ENCODE peak calls at places on chromosomes 16 and 17, in four cellular contexts. One of them, this sample, is unnamed.

GRCh38 chr17:73340093-73340596 is 28.3 kb upstream of the CDC42EP4 start:
- DNase-seq in astrocyte of the spinal cord: peak; percentile 86
- DNase-seq in dorsolateral prefrontal cortex: no peak
- DNase-seq in RWPE1: peak; percentile 98
- DNase-seq in this sample: no peak

GRCh38 chr16:10744370-10745030 is 858 bp downstream of the NUBP1 start:
- DNase-seq in astrocyte of the spinal cord: peak; percentile 78
- DNase-seq in dorsolateral prefrontal cortex: no peak
- DNase-seq in RWPE1: no peak
- DNase-seq in this sample: no peak

GRCh38 chr17:4142107-4142900 is 526 bp downstream of the ZZEF1 start:
- DNase-seq in astrocyte of the spinal cord: peak; percentile 25
- DNase-seq in dorsolateral prefrontal cortex: no peak
- DNase-seq in RWPE1: peak; percentile 37
- DNase-seq in this sample: peak; percentile 62

GRCh38 chr16:65070831-65071230 is 51.0 kb downstream of the CDH11 start:
- DNase-seq in astrocyte of the spinal cord: peak; percentile 97
- DNase-seq in dorsolateral prefrontal cortex: peak; percentile 79
- DNase-seq in RWPE1: peak; percentile 75
- DNase-seq in this sample: no peak

GRCh38 chr17:50684612-50685333 is 22.9 kb downstream of the ANKRD40 start:
- DNase-seq in astrocyte of the spinal cord: no peak
- DNase-seq in dorsolateral prefrontal cortex: peak; percentile 11
- DNase-seq in RWPE1: no peak
- DNase-seq in this sample: no peak

GRCh38 chr17:76983431-76983830 is 115.2 kb downstream of the MGAT5B start:
- DNase-seq in astrocyte of the spinal cord: no peak
- DNase-seq in dorsolateral prefrontal cortex: no peak
- DNase-seq in RWPE1: no peak
- DNase-seq in this sample: no peak

GRCh38 chr16:49471038-49471727 is 97.6 kb downstream of the C16orf78 start:
- DNase-seq in astrocyte of the spinal cord: no peak
- DNase-seq in dorsolateral prefrontal cortex: no peak
- DNase-seq in RWPE1: no peak
- DNase-seq in this sample: peak; percentile 20

GRCh38 chr16:50521246-50521900 is 26.8 kb upstream of the NKD1 start:
- DNase-seq in astrocyte of the spinal cord: no peak
- DNase-seq in dorsolateral prefrontal cortex: no peak
- DNase-seq in RWPE1: no peak
- DNase-seq in this sample: no peak

GRCh38 chr16:12661656-12662172 is 142.0 kb downstream of the CPPED1 start:
- DNase-seq in astrocyte of the spinal cord: peak; percentile 43
- DNase-seq in dorsolateral prefrontal cortex: no peak
- DNase-seq in RWPE1: peak; percentile 20
- DNase-seq in this sample: peak; percentile 74

GRCh38 chr17:74491645-74492044 is 25.2 kb downstream of the CD300A start:
- DNase-seq in astrocyte of the spinal cord: no peak
- DNase-seq in dorsolateral prefrontal cortex: no peak
- DNase-seq in RWPE1: no peak
- DNase-seq in this sample: no peak

GRCh38 chr17:64145460-64145750 is 15.5 kb upstream of the ERN1 start:
- DNase-seq in astrocyte of the spinal cord: no peak
- DNase-seq in dorsolateral prefrontal cortex: no peak
- DNase-seq in RWPE1: no peak
- DNase-seq in this sample: no peak
- TF ChIP-seq CTCF in astrocyte of the spinal cord: peak; percentile 9
- TF ChIP-seq CTCF in dorsolateral prefrontal cortex: no peak
- TF ChIP-seq CTCF in RWPE1: no peak
- TF ChIP-seq CTCF in this sample: no peak

GRCh38 chr17:37506678-37507077 is 17.0 kb downstream of the DUSP14 start:
- DNase-seq in astrocyte of the spinal cord: no peak
- DNase-seq in dorsolateral prefrontal cortex: peak; percentile 66
- DNase-seq in RWPE1: peak; percentile 29
- DNase-seq in this sample: no peak
- TF ChIP-seq CTCF in astrocyte of the spinal cord: peak; percentile 72
- TF ChIP-seq CTCF in dorsolateral prefrontal cortex: peak; percentile 52
- TF ChIP-seq CTCF in RWPE1: peak; percentile 39
- TF ChIP-seq CTCF in this sample: peak; percentile 33

DNA sequence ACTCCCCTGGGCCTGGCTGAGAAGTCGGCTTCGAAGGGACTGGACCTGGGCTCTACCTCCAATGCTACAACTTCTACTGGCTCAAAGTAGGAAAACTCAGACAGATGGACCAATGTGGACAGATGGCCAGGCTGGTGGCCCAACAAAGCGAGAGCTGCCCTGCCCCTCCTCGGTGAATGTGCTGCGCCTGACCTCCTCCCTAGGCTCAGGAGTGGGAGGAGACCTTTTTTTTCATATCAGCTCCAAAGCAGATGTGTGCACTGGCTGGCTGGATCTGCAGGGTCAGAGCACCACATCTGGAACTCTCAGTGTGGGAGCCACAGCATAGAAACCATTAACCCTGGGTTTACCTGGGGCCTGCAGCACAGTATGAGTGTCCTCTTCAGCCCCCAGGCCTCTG is 20.8 kb downstream of the ATP6V0D1 start:
- DNase-seq in astrocyte of the spinal cord: no peak
- DNase-seq in dorsolateral prefrontal cortex: no peak
- DNase-seq in RWPE1: no peak
- DNase-seq in this sample: no peak
- TF ChIP-seq CTCF in astrocyte of the spinal cord: no peak
- TF ChIP-seq CTCF in dorsolateral prefrontal cortex: no peak
- TF ChIP-seq CTCF in RWPE1: no peak
- TF ChIP-seq CTCF in this sample: no peak

DNA sequence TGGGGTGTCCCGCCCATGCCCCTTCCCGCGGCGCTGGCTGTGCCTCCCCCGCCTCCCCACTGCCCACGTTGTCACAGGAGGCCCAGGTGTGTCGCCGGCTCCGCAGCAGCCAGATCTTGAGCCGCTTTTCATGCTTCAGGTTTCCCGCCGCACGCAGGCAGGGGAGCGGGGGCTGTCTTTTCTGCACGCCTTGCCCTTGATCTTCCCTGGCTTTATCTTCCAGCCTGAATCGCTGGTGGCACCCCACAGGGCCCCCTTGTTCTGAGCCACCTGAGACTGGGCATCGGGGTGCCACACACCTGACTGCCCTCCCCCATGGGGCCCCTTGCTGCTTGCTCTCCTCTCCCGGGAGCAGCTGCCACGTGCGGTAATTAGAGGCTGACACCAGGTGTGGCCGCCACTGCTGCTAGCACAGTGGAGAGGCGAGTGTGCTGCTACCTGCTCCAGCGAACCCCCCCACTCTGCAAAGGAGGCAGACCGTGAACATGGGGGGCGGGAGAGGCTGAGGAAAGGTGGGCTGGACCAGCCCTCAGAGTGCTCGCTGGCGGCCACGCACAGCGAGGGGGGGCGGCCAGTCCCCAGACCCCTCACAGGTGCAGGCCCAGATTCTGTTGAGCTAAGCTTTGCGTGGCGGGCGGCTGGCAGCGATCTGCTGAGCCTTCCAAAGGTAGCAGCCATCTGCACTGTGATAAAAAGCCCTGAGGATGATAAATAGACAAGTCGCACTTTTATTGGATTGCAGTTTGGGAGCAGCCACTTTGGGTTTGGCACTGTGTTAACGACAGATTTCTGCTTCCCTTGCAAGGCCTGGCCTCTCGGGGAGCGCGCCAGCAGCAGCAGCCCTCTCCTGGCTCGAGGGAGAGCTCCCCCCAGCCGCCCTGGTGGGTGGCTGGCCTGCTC is 168.0 kb upstream of the GSE1 start:
- DNase-seq in astrocyte of the spinal cord: no peak
- DNase-seq in dorsolateral prefrontal cortex: peak; percentile 62
- DNase-seq in RWPE1: no peak
- DNase-seq in this sample: no peak
- TF ChIP-seq CTCF in astrocyte of the spinal cord: no peak
- TF ChIP-seq CTCF in dorsolateral prefrontal cortex: no peak
- TF ChIP-seq CTCF in RWPE1: no peak
- TF ChIP-seq CTCF in this sample: no peak

DNA sequence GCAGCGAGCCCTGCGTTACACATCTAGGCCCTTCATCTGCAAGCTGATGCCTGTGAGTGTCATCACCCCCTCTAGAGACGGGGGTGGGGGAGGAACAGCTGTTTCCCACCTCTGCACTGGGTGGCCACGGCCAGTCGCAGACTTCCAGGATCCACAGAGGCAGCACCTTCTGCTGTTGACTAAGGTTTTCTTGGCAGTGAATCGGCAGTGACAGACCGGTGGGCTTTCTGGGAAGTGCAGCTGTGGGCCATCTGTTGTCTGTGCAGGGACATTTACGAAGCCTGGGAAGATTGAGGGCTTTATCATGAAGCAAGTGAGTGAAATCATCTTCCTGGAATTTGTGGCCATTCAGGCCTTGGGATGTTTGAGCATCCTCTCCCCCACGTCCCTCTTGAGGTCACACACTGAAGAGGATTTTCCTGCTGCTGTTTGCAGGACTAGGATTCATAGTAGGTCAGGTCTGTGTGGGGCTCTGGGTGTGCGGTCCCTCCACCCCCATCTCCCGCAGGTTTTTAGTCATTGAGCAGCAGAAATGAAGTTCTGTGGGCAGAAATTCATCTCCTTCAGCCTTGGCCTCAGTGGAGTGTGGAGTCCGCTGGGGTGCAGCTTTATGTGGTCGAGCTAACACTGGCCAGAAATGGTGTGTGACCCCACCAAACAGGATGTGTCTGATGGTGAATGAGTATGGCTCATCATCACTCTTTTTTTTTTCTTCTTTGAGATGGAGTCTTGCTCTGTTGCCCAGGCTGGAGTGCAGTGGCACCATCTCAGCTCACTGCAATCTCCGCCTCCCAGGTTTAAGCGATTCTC is 12.0 kb downstream of the PGS1 start:
- DNase-seq in astrocyte of the spinal cord: peak; percentile 94
- DNase-seq in dorsolateral prefrontal cortex: no peak
- DNase-seq in RWPE1: no peak
- DNase-seq in this sample: no peak
- TF ChIP-seq CTCF in astrocyte of the spinal cord: no peak
- TF ChIP-seq CTCF in dorsolateral prefrontal cortex: no peak
- TF ChIP-seq CTCF in RWPE1: no peak
- TF ChIP-seq CTCF in this sample: no peak

GRCh38 chr17:41647940-41648410 is 23.6 kb upstream of the KRT17 start:
- DNase-seq in astrocyte of the spinal cord: peak; percentile 62
- DNase-seq in dorsolateral prefrontal cortex: peak; percentile 89
- DNase-seq in RWPE1: peak; percentile 55
- DNase-seq in this sample: peak; percentile 91
- TF ChIP-seq CTCF in astrocyte of the spinal cord: peak; percentile 90
- TF ChIP-seq CTCF in dorsolateral prefrontal cortex: peak; percentile 99
- TF ChIP-seq CTCF in RWPE1: peak; percentile 72
- TF ChIP-seq CTCF in this sample: peak; percentile 98

GRCh38 chr17:21511368-21512195 is 135.4 kb downstream of the KCNJ12 start:
- DNase-seq in astrocyte of the spinal cord: peak; percentile 84
- DNase-seq in dorsolateral prefrontal cortex: peak; percentile 82
- DNase-seq in RWPE1: peak; percentile 68
- DNase-seq in this sample: peak; percentile 63
- TF ChIP-seq CTCF in astrocyte of the spinal cord: peak; percentile 82
- TF ChIP-seq CTCF in dorsolateral prefrontal cortex: peak; percentile 91
- TF ChIP-seq CTCF in RWPE1: peak; percentile 78
- TF ChIP-seq CTCF in this sample: peak; percentile 73

DNA sequence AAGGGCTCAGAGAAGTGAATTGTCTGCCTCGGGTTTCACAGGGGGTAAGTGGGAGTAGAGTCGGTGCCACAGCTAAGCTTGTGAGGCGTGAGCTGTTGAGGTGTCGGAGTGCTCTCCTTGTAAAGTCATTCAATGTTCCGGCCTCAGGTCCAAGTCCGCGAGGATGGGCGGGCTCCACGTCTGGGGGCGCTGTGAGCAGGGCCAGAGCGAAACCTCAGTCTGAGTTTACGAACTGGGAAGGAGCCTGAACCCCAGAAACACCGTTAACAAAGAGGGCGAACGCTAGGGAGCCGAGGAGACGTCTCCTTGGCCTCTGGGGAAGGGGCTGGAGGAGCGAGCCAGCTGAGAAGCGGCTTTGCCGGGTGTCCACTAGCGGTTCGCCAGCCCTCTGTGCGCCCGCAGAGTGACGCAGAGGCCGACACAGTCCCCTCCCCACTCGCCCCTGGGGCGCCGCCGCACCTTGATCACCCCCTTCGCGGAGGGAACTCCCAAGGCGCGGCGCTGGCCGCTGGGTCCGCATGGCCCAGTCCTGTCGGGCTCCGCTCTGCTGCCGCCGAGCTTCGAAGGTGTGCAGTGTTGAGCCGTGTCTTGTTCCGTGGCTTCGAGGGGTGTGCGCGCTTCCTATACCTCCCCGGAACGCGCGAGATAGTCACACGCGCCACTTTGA is 4.9 kb downstream of the IRX3 start:
- DNase-seq in astrocyte of the spinal cord: no peak
- DNase-seq in dorsolateral prefrontal cortex: no peak
- DNase-seq in RWPE1: no peak
- DNase-seq in this sample: peak; percentile 54
- TF ChIP-seq CTCF in astrocyte of the spinal cord: no peak
- TF ChIP-seq CTCF in dorsolateral prefrontal cortex: no peak
- TF ChIP-seq CTCF in RWPE1: no peak
- TF ChIP-seq CTCF in this sample: no peak